ENCODE peak calls at places on chromosomes 13 and 19, in six cellular contexts. V, B, O, I, G and X are unnamed samples.

GRCh38 chr13:63124863-63125262 is 1709.2 kb upstream of the PCDH20 start:
- DNase-seq in O (no peak), G (peak), I (no peak), V (no peak), B (peak), X (no peak)

GRCh38 chr19:48540110-48540509 is 11.9 kb upstream of the SULT2B1 start:
- DNase-seq in B (no peak), I (no peak), O (no peak), V (no peak), G (no peak), X (no peak)

GRCh38 chr19:7595466-7596133 is at the start of gene CAMSAP3:
- DNase-seq in B (no peak), V (no peak), I (peak), G (peak), O (no peak), X (no peak)

GRCh38 chr19:56840452-56841193 is at the start of the genes PEG3 and ZIM2:
- DNase-seq in O (no peak), I (no peak), V (no peak), G (no peak), B (no peak), X (no peak)

GRCh38 chr19:40862785-40863184 is 12.5 kb upstream of the CYP2A6 start:
- DNase-seq in G (no peak), B (peak), O (no peak), I (no peak), V (no peak), X (no peak)

GRCh38 chr19:29247912-29248311 is 35.0 kb upstream of the UQCRFS1 start:
- DNase-seq in O (no peak), G (no peak), V (no peak), I (no peak), B (no peak), X (no peak)

GRCh38 chr13:62300021-62300420 is 884.4 kb upstream of the PCDH20 start:
- DNase-seq in B (no peak), O (no peak), I (no peak), V (no peak), G (no peak), X (no peak)

GRCh38 chr13:111865826-111866225 is 201.1 kb upstream of the SOX1 start:
- DNase-seq in I (no peak), V (no peak), O (no peak), G (no peak), B (no peak), X (no peak)

GRCh38 chr19:12229990-12230389 is 64.7 kb downstream of the ZNF44 start:
- DNase-seq in B (no peak), I (no peak), O (no peak), V (no peak), G (no peak), X (no peak)

GRCh38 chr13:86591862-86592261 is 792.6 kb upstream of the SLITRK6 start:
- DNase-seq in V (no peak), G (no peak), B (no peak), I (no peak), O (no peak), X (no peak)

GRCh38 chr19:3358392-3358918 is 7.9 kb upstream of the NFIC start:
- DNase-seq in I (no peak), O (no peak), G (no peak), V (no peak), B (no peak), X (no peak)

GRCh38 chr13:28357846-28358496 is 137.0 kb downstream of the FLT1 start:
- DNase-seq in I (no peak), B (no peak), O (no peak), V (no peak), G (no peak), X (no peak)

GRCh38 chr13:76791290-76791664 is 94.9 kb downstream of the KCTD12 start:
- DNase-seq in O (no peak), V (no peak), B (no peak), G (no peak), I (no peak), X (no peak)

GRCh38 chr13:20400774-20401173 is 124.9 kb downstream of the CRYL1 start:
- DNase-seq in O (no peak), B (peak), I (no peak), V (no peak), G (no peak), X (no peak)

GRCh38 chr13:67123165-67123564 is 107.0 kb downstream of the PCDH9 start:
- DNase-seq in I (no peak), G (no peak), V (no peak), O (no peak), B (no peak), X (no peak)

GRCh38 chr19:1496714-1497577 is 6.0 kb downstream of the REEP6 start:
- DNase-seq in V (no peak), O (no peak), B (no peak), G (no peak), I (no peak), X (no peak)

GRCh38 chr13:25462301-25463125 is 90.7 kb downstream of the ATP8A2 start:
- DNase-seq in G (no peak), V (no peak), B (no peak), I (no peak), O (no peak), X (no peak)

GRCh38 chr19:13089139-13089856 is 13.4 kb downstream of the LYL1 start:
- DNase-seq in O (no peak), I (no peak), G (peak), B (no peak), V (no peak), X (no peak)

GRCh38 chr19:32676186-32676894 is 692 bp downstream of the RGS9BP start:
- DNase-seq in G (no peak), I (no peak), B (no peak), V (no peak), O (no peak), X (no peak)

GRCh38 chr13:26048745-26049144 is 3.1 kb downstream of the SHISA2 start:
- DNase-seq in O (no peak), B (no peak), V (no peak), G (no peak), I (no peak), X (no peak)

GRCh38 chr19:21604941-21605548 is 99.6 kb downstream of the ZNF429 start:
- DNase-seq in O (no peak), V (no peak), G (no peak), I (peak), B (no peak), X (no peak)

DNA sequence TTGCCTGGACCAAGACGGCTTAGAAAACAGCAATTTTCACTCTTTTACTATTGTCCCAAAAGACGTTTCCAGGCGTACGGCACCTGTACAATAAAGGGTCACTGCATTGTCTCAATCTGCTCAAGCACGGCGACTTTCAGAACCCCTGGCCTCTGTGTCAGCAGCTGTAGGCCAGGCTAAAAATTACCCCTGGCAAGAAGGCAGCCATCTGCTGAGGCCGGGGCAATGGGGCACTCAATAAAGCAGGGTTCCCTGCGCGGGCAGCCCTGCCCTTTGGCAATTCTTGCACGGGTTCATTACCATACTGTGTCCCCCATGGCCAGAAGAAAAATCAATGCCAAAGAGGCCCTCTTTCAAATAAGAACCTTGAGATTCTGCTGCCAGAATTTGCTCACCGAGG is 52.1 kb downstream of the STK24 start:
- DNase-seq in V (no peak), B (no peak), O (no peak), I (no peak), G (no peak), X (no peak)
- TF ChIP-seq CTCF in V (no peak), B (no peak), O (no peak), I (no peak), G (no peak), X (no peak)

GRCh38 chr19:46866407-46867132 is 5.8 kb downstream of the ARHGAP35 start:
- DNase-seq in G (no peak), I (no peak), B (no peak), V (no peak), O (no peak), X (no peak)
- TF ChIP-seq CTCF in G (no peak), I (no peak), B (no peak), V (no peak), O (no peak), X (no peak)

GRCh38 chr13:40749327-40749726 is 21.7 kb downstream of the MRPS31 start:
- DNase-seq in O (no peak), G (no peak), V (no peak), B (no peak), I (no peak), X (no peak)
- TF ChIP-seq CTCF in O (peak), G (no peak), V (no peak), B (peak), I (no peak), X (no peak)

GRCh38 chr19:35693835-35694599 is 10.3 kb upstream of the ZBTB32 start:
- DNase-seq in O (peak), G (peak), V (peak), B (peak), I (peak), X (peak)
- TF ChIP-seq CTCF in O (peak), G (peak), V (peak), B (peak), I (peak), X (peak)

DNA sequence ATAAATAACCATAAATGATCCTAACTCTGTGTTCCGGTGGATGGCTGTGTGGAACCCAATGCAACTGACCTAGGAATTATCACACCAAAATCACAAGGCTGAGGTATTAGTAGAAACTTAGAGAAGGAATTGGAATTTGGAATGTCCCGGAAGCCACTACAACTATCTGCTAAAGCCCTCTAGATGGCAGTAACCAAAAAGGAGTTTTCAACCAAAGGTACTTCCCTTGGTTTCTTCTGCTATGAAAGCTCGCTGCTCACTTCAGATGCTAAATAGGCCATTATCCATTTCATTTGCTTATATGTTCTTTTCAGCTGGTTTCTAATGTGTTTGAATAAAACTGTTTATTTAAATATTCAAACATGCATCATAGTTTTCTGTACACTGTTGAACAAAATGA is 1589.1 kb upstream of the SPRY2 start:
- DNase-seq in O (no peak), B (peak), V (no peak), I (no peak), G (no peak), X (no peak)
- TF ChIP-seq CTCF in O (peak), B (peak), V (no peak), I (no peak), G (no peak), X (no peak)

GRCh38 chr19:19552811-19553210 is 14.7 kb downstream of the CILP2 start:
- DNase-seq in O (peak), I (no peak), V (no peak), G (peak), B (no peak), X (no peak)

GRCh38 chr19:19550972-19551861 is 13.2 kb downstream of the CILP2 start:
- DNase-seq in G (no peak), I (no peak), V (no peak), O (no peak), B (no peak), X (no peak)

GRCh38 chr19:19551862-19552192 is 13.8 kb downstream of the CILP2 start:
- DNase-seq in G (no peak), B (no peak), V (no peak), O (no peak), I (no peak), X (no peak)

GRCh38 chr19:19553670-19554069 is 15.6 kb downstream of the CILP2 start:
- DNase-seq in O (no peak), I (no peak), V (no peak), G (no peak), B (no peak), X (no peak)

GRCh38 chr19:19554074-19555023 is 16.3 kb downstream of the CILP2 start:
- DNase-seq in G (no peak), O (no peak), B (no peak), V (peak), I (no peak), X (no peak)
- TF ChIP-seq CTCF in G (peak), O (peak), B (peak), V (peak), I (peak), X (peak)

DNA sequence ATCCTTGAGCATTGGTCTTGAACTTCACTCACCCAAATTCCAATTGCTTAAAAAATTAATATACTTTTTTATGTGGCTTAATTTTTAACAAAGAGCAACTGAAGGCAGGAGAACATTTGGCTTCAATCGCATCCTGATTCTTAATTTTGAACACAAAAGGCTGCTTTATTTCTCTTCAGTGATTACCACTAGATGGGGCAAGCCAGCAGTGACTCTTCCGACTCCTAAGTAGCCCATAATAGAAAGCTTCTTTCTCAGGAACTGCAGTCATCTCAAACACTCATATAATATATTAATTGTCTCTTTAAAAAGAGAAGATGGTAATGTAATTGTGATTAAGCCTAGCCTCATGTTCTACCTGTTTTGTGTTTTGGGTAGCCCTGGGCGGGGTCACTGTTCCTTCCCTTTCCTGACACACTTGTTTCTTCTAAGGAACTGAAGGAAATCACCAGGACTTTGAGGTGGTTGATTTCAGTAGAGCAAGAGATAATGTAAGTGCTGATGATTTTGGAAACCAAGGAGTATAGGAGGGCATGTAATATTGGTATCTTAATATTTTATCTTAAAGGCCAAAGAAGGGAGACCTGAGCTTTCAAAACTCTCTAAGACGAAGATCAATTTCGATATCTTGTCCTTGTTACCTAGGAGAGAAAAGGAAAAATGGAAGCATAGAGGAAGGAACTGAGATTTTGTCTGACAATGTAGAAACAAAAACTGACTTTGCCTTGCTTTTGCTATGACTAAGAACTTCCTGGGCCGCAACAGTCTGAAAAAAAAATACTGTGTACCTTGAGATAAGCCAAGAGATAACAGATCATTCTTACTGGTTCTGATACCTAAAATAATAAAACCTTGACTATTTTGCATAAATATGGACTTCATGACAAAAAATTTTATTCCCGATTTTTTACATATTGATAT is 73.1 kb downstream of the TNFSF13B start:
- DNase-seq in B (peak), I (no peak), V (no peak), G (peak), O (peak), X (no peak)
- TF ChIP-seq CTCF in B (peak), I (no peak), V (peak), G (peak), O (peak), X (peak)

GRCh38 chr13:109998808-109999528 is 212.6 kb upstream of the IRS2 start:
- DNase-seq in B (peak), I (no peak), G (no peak), O (peak), V (no peak), X (no peak)
- TF ChIP-seq CTCF in B (peak), I (no peak), G (no peak), O (no peak), V (no peak), X (no peak)

DNA sequence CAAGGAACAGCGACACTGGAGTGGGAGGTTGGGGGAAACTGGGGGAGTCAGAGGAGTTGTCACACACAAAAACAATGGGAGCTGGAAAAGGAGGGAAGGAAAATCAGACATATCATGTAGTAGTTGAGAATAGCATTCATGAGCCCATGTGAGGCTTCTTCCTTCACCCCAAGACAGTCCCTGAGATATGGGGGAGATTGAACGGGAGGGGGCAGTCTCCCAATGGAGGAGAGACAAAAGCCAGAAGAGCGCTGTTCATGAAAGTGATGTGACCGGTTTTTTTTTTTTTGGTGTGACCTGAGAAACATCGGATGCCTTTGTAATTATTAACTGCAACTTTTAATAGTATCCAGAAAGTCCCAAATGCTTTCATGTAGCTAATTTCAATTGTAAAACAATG is 631.8 kb upstream of the KLF12 start:
- DNase-seq in I (no peak), V (no peak), G (no peak), O (no peak), B (no peak), X (no peak)
- TF ChIP-seq CTCF in I (no peak), V (no peak), G (no peak), O (no peak), B (no peak), X (no peak)

GRCh38 chr19:4580961-4581380 is 21.5 kb upstream of the SEMA6B start:
- DNase-seq in G (no peak), V (no peak), B (no peak), O (no peak), I (no peak), X (no peak)

GRCh38 chr19:4581381-4582111 is 22.1 kb upstream of the SEMA6B start:
- DNase-seq in I (no peak), B (no peak), G (no peak), V (no peak), O (no peak), X (no peak)

GRCh38 chr19:4579389-4579788 is 19.9 kb upstream of the SEMA6B start:
- DNase-seq in I (no peak), V (no peak), O (no peak), G (no peak), B (no peak), X (no peak)

GRCh38 chr19:4578552-4579248 is 19.2 kb upstream of the SEMA6B start:
- DNase-seq in B (no peak), V (no peak), I (no peak), G (no peak), O (no peak), X (no peak)

GRCh38 chr19:4580021-4580901 is 20.8 kb upstream of the SEMA6B start:
- DNase-seq in I (no peak), B (no peak), V (no peak), G (no peak), O (no peak), X (no peak)
- TF ChIP-seq CTCF in I (no peak), B (peak), V (no peak), G (no peak), O (peak), X (no peak)